ENCODE peak calls at places on chromosomes 2 and 18, in five cellular contexts. U, O, M, R and I are unnamed samples.

GRCh38 chr2:38076250-38076709 is 329 bp upstream of the CYP1B1 start:
- DNase-seq in U (peak), O (peak), M (peak), R (peak), I (peak)

GRCh38 chr2:46885376-46885775 is 30.2 kb downstream of the MCFD2 start:
- DNase-seq in U (no peak), O (no peak), M (no peak), R (no peak), I (no peak)

GRCh38 chr2:1004398-1004797 is 53.7 kb downstream of the SNTG2 start:
- DNase-seq in U (no peak), O (no peak), M (no peak), R (no peak), I (no peak)

GRCh38 chr2:234996467-234997270 is 44.9 kb downstream of the SH3BP4 start:
- DNase-seq in U (no peak), O (no peak), M (no peak), R (peak), I (no peak)

GRCh38 chr18:56003009-56003408 is 415.0 kb upstream of the TCF4 start:
- DNase-seq in U (no peak), O (no peak), M (no peak), R (no peak), I (no peak)

GRCh38 chr2:146927080-146927714 is 917.6 kb upstream of the ACVR2A start:
- DNase-seq in U (peak), O (no peak), M (no peak), R (peak), I (no peak)

GRCh38 chr2:210259687-210260086 is 34.4 kb upstream of the ACADL start:
- DNase-seq in U (no peak), O (no peak), M (no peak), R (no peak), I (no peak)

GRCh38 chr18:55781481-55781957 is 193.5 kb upstream of the TCF4 start:
- DNase-seq in U (peak), O (no peak), M (no peak), R (peak), I (no peak)

GRCh38 chr2:236574424-236575145 is 5.0 kb downstream of the ACKR3 start:
- DNase-seq in U (no peak), O (no peak), M (no peak), R (no peak), I (no peak)

GRCh38 chr18:28087173-28087563 is 89.8 kb downstream of the CDH2 start:
- DNase-seq in U (no peak), O (no peak), M (no peak), R (no peak), I (peak)

GRCh38 chr2:81650048-81650971 is 1345.8 kb upstream of the LRRTM1 start:
- DNase-seq in U (no peak), O (no peak), M (no peak), R (no peak), I (no peak)

GRCh38 chr2:70679244-70679643 is 88.8 kb downstream of the ADD2 start:
- DNase-seq in U (no peak), O (no peak), M (no peak), R (no peak), I (peak)

GRCh38 chr2:215793747-215794595 is 219.4 kb downstream of the MREG start:
- DNase-seq in U (no peak), O (peak), M (peak), R (no peak), I (no peak)

GRCh38 chr18:56127322-56128099 is 510.9 kb downstream of the TXNL1 start:
- DNase-seq in U (no peak), O (no peak), M (no peak), R (no peak), I (no peak)